ENCODE peak calls at places on chromosome 21, in five cellular contexts. V is NCI-H1092; C is stimulated activated CD8-positive, alpha-beta memory T cell treated with anti-CD3 and anti-CD28 coated beads, Interleukin-15, amount 100 ng/mL, for 48 hours; P is activated naive CD8-positive, alpha-beta T cell treated with anti-CD3 and anti-CD28 coated beads, Interleukin-2, amount 10 ng/mL, durations not matched to agents 7 days and 5 days; N is activated gamma-delta T cell treated with Interleukin-2 at 50 U/mL for 16 hours. O is an unnamed sample.

GRCh38 chr21:45393021-45393420 is 11.9 kb upstream of the COL18A1 start:
- DNase-seq in P (peak; percentile 17), V (no peak), C (no peak), N (no peak), O (peak; percentile 15)

GRCh38 chr21:34670962-34671348 is 2.2 kb downstream of the CLIC6 start:
- DNase-seq in P (no peak), N (no peak), V (no peak), C (no peak), O (no peak)

GRCh38 chr21:36463991-36464390 is 15.9 kb downstream of the CLDN14 start:
- DNase-seq in V (no peak), P (no peak), C (no peak), N (no peak), O (no peak)

GRCh38 chr21:43025636-43026180 is 49.9 kb downstream of the CBS start:
- DNase-seq in N (no peak), V (no peak), C (no peak), P (no peak), O (no peak)

GRCh38 chr21:32335601-32336575 is 37.2 kb downstream of the MRAP start:
- DNase-seq in N (no peak), P (no peak), V (no peak), C (no peak), O (no peak)

GRCh38 chr21:45977396-45977795 is 4.2 kb upstream of the COL6A1 start:
- DNase-seq in P (no peak), N (no peak), C (no peak), V (no peak), O (peak; percentile 39)

GRCh38 chr21:36749935-36750578 is 51.1 kb downstream of the SIM2 start:
- DNase-seq in N (no peak), V (no peak), C (no peak), P (no peak), O (peak; percentile 54)

GRCh38 chr21:36082140-36082742 is 12.4 kb downstream of the CBR1 start:
- DNase-seq in V (no peak), C (no peak), N (no peak), P (no peak), O (no peak)

GRCh38 chr21:43332872-43333300 is 94.0 kb downstream of the SIK1 start:
- DNase-seq in V (no peak), P (no peak), N (no peak), C (no peak), O (no peak)

GRCh38 chr21:38119793-38120192 is 137.0 kb upstream of the KCNJ15 start:
- DNase-seq in P (no peak), N (no peak), C (no peak), V (no peak), O (no peak)

GRCh38 chr21:42469272-42469671 is 26.8 kb downstream of the RSPH1 start:
- DNase-seq in P (no peak), N (no peak), C (no peak), V (no peak), O (no peak)

GRCh38 chr21:43805275-43805800 is 16.0 kb downstream of the RRP1 start:
- DNase-seq in V (no peak), C (no peak), N (no peak), P (no peak), O (no peak)

GRCh38 chr21:45887121-45887611 is 94.4 kb upstream of the COL6A1 start:
- DNase-seq in P (no peak), C (no peak), V (peak; percentile 79), N (no peak), O (no peak)

GRCh38 chr21:39094847-39095525 is 88.3 kb downstream of the PSMG1 start:
- DNase-seq in P (no peak), C (no peak), V (no peak), N (no peak), O (no peak)

GRCh38 chr21:35043549-35043948 is 5.6 kb downstream of the RUNX1 start:
- DNase-seq in P (no peak), N (no peak), C (no peak), V (no peak), O (no peak)

GRCh38 chr21:45317401-45318145 is 29.9 kb upstream of the POFUT2 start:
- DNase-seq in V (no peak), N (no peak), P (no peak), C (no peak), O (no peak)

GRCh38 chr21:42607525-42608102 is 45.8 kb upstream of the PDE9A start:
- DNase-seq in P (no peak), N (no peak), C (no peak), V (no peak), O (no peak)

GRCh38 chr21:45336870-45337269 is 49.2 kb upstream of the POFUT2 start:
- DNase-seq in P (peak; percentile 16), V (no peak), C (no peak), N (no peak), O (no peak)

GRCh38 chr21:28775071-28775470 is 217.6 kb downstream of the LTN1 start:
- DNase-seq in N (no peak), P (no peak), C (no peak), V (no peak), O (no peak)

GRCh38 chr21:36079671-36080070 is 9.8 kb downstream of the CBR1 start:
- DNase-seq in C (no peak), V (no peak), P (no peak), N (no peak), O (no peak)

GRCh38 chr21:35801388-35801787 is 258.9 kb downstream of the SETD4 start:
- DNase-seq in C (no peak), N (no peak), P (no peak), V (peak; percentile 27), O (no peak)

GRCh38 chr21:44414291-44415072 is 40.8 kb upstream of the LRRC3 start:
- DNase-seq in N (no peak), V (no peak), C (no peak), P (no peak), O (no peak)

O was measured in mesothelial cell of epicardium.